ENCODE peak calls at places on chromosomes 16 and 17, in four cellular contexts. X, J, A and Q are unnamed samples.
A peak's percentile ranks its signal among the peaks of the same experiment; 100 is the strongest.

GRCh38 chr17:37527249-37527851 is 37.7 kb downstream of the DUSP14 start:
- DNase-seq in X (peak; percentile 45), J (no peak), A (peak; percentile 20), Q (no peak)

GRCh38 chr17:16352838-16353701 is at the start of gene CENPV:
- DNase-seq in X (peak; percentile 81), J (no peak), A (peak; percentile 18), Q (peak; percentile 81)

GRCh38 chr17:49260011-49260921 is 29.7 kb upstream of the PHOSPHO1 start:
- DNase-seq in X (peak; percentile 74), J (no peak), A (peak; percentile 43), Q (peak; percentile 53)

GRCh38 chr17:74502866-74503265 is 28.4 kb downstream of the CD300LB start:
- DNase-seq in X (peak; percentile 3), J (no peak), A (no peak), Q (no peak)

GRCh38 chr16:85639529-85640253 is 26.6 kb downstream of the GSE1 start:
- DNase-seq in X (no peak), J (no peak), A (no peak), Q (no peak)

GRCh38 chr16:21613361-21613760 is 14.0 kb downstream of the METTL9 start:
- DNase-seq in X (no peak), J (no peak), A (no peak), Q (no peak)

GRCh38 chr17:33990943-33991706 is 264.0 kb upstream of the CCL2 start:
- DNase-seq in X (no peak), J (no peak), A (no peak), Q (no peak)

GRCh38 chr17:42169351-42169750 is 11.6 kb downstream of the KCNH4 start:
- DNase-seq in X (no peak), J (no peak), A (no peak), Q (no peak)

GRCh38 chr16:80526418-80527061 is 14.3 kb upstream of the DYNLRB2 start:
- DNase-seq in X (peak; percentile 71), J (no peak), A (peak; percentile 37), Q (no peak)

GRCh38 chr17:78132767-78133178 is 2.2 kb downstream of the TMC8 start:
- DNase-seq in X (no peak), J (no peak), A (no peak), Q (no peak)

GRCh38 chr17:2215616-2216364 is 87.8 kb downstream of the SMG6 start:
- DNase-seq in X (no peak), J (no peak), A (peak; percentile 47), Q (peak; percentile 60)

GRCh38 chr16:920722-921121 is 50.1 kb downstream of the LMF1 start:
- DNase-seq in X (no peak), J (no peak), A (no peak), Q (no peak)

GRCh38 chr17:8800656-8801055 is 1.5 kb upstream of the MFSD6L start:
- DNase-seq in X (no peak), J (no peak), A (no peak), Q (no peak)

GRCh38 chr17:42312035-42312284 is 23.7 kb downstream of the STAT5A start:
- DNase-seq in X (no peak), J (no peak), A (no peak), Q (no peak)

GRCh38 chr17:74392848-74393247 is 25.5 kb downstream of the GPR142 start:
- DNase-seq in X (peak; percentile 61), J (no peak), A (no peak), Q (no peak)

GRCh38 chr16:48123104-48123788 is 32.5 kb downstream of the ABCC12 start:
- DNase-seq in X (peak; percentile 55), J (no peak), A (no peak), Q (no peak)

GRCh38 chr17:30796016-30796415 is 28.5 kb downstream of the CRLF3 start:
- DNase-seq in X (no peak), J (no peak), A (no peak), Q (no peak)

GRCh38 chr16:65916995-65917394 is 449.5 kb upstream of the CDH5 start:
- DNase-seq in X (no peak), J (no peak), A (no peak), Q (no peak)

GRCh38 chr17:13010959-13011358 is 6.9 kb downstream of the ELAC2 start:
- DNase-seq in X (no peak), J (no peak), A (no peak), Q (no peak)

GRCh38 chr17:64182325-64183012 is 52.5 kb upstream of the ERN1 start:
- DNase-seq in X (no peak), J (no peak), A (no peak), Q (no peak)

GRCh38 chr17:64177346-64178010 is 47.5 kb upstream of the ERN1 start:
- DNase-seq in X (no peak), J (no peak), A (no peak), Q (no peak)

GRCh38 chr17:64180089-64180488 is 50.1 kb upstream of the ERN1 start:
- DNase-seq in X (no peak), J (no peak), A (peak; percentile 62), Q (no peak)

GRCh38 chr17:64178011-64178825 is 48.3 kb upstream of the ERN1 start:
- DNase-seq in X (no peak), J (no peak), A (no peak), Q (no peak)

GRCh38 chr17:64180674-64181073 is 50.7 kb upstream of the ERN1 start:
- DNase-seq in X (no peak), J (no peak), A (peak; percentile 83), Q (no peak)
- TF ChIP-seq SPI1 in X (no peak), J (no peak), A (no peak), Q (no peak)

GRCh38 chr16:88370365-88370764 is 12.4 kb upstream of the ZNF469 start:
- DNase-seq in X (no peak), J (no peak), A (no peak), Q (no peak)
- TF ChIP-seq SPI1 in X (no peak), J (no peak), A (no peak), Q (no peak)

GRCh38 chr17:50783905-50784304 is 16.6 kb upstream of the ANKRD40CL start:
- DNase-seq in X (no peak), J (no peak), A (no peak), Q (no peak)

GRCh38 chr17:50781167-50781566 is 13.8 kb upstream of the ANKRD40CL start:
- DNase-seq in X (no peak), J (no peak), A (no peak), Q (no peak)

GRCh38 chr17:50785126-50785525 is 17.8 kb upstream of the ANKRD40CL start:
- DNase-seq in X (no peak), J (no peak), A (no peak), Q (no peak)

GRCh38 chr17:50785942-50786570 is 18.7 kb upstream of the ANKRD40CL start:
- DNase-seq in X (no peak), J (no peak), A (no peak), Q (no peak)

DNA sequence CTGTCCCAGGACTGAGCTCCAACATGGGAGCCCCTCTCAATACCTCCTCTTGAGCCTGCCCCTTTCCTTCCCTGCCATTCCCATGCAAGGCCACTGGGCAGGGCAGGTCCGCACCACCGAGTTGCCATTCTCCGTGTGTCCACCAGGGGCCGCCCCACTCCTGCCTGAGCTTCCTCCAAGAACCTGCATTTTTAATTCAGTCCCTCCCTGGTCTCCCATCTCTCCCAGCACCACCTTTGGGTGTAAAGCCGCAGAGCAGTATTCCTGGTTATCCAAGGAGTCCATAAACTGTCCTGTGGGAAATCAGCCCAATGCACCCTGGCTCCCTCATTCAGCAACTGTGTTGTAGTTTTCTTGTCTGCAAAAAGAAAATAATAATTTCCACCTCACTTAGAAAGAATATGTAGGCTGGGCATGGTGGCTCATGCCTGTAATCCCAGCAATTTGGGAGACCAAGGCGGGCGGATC is 15.9 kb upstream of the ANKRD40CL start:
- DNase-seq in X (peak; percentile 93), J (peak; percentile 31), A (peak; percentile 85), Q (peak; percentile 81)
- TF ChIP-seq SPI1 in X (no peak), J (no peak), A (no peak), Q (no peak)

GRCh38 chr17:51687887-51688286 is 427.5 kb downstream of the UTP18 start:
- DNase-seq in X (no peak), J (no peak), A (no peak), Q (no peak)

GRCh38 chr17:51682115-51682514 is 421.8 kb downstream of the UTP18 start:
- DNase-seq in X (no peak), J (no peak), A (no peak), Q (no peak)

GRCh38 chr17:51683291-51683690 is 422.9 kb downstream of the UTP18 start:
- DNase-seq in X (no peak), J (no peak), A (no peak), Q (no peak)

DNA sequence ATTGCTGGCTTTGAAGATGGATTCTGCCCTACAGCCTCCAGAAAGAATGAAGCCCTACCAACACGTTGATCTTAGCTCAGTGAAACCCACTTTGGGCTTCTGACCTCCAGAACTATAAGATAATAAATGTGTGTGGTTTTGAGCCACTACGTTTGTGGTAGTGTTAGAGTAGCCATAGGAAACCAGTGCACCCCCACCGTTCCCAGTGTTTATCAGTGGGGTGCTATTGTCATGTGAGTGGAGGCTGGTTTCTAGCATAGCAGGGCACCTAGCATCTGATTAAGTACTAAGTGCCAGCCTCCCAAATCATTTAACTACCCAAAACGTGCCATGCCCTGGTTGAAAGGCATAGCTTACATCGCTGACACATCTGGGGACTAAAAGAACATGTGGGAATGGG is 423.9 kb downstream of the UTP18 start:
- DNase-seq in X (no peak), J (no peak), A (no peak), Q (no peak)
- TF ChIP-seq SPI1 in X (no peak), J (no peak), A (no peak), Q (no peak)

DNA sequence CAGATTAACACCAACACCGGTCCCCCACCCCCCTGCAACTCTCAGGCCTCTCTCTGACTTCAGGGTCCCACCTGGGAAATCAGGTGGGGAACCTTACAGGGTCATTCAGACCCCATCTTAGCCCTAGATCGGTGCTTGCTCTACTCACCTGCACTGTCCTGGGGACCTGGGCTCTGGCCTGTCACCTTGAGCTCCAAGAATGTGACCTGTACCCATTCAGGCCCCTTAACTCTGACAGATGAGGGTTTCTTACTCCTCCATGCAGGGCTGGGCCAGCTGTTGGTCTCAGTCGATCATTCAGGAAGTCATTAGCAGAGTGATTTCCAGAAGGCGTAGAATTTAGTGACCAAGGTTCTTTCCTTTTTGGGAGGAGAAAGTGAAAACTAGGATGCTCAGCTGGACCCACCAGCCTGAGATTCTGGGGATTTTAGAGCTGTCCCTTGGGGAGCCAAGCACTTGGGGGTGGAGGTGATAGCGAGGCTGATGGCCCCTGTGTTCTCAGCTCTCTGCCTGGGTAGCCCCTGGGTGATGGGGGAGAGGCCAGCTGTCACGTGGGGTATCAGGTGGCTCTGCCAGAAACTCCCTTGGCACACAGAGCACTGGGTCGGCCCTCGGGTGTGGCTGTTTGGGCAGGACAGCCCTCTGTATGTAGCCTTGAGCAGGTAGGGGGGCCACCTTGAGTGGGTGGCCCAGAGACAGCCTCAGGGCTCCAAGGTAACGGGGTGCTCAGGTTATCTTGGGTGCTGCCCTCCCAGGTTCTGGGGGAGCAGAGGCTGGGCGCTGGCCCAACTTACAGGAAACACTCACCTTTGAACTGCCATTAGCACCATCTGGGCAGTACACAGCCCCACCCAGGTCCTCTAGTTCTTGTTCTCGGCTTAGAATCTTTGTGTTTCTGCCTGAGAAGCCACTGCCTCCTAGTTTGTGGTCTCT is 734 bp downstream of the MVP start:
- DNase-seq in X (no peak), J (peak; percentile 41), A (no peak), Q (peak; percentile 55)
- TF ChIP-seq SPI1 in X (no peak), J (no peak), A (no peak), Q (no peak)